ENCODE peak calls at places on chromosomes 4 and X, in nine cellular contexts. One of them, this sample, is unnamed.

GRCh38 chr4:53730431-53730830 is 139.1 kb upstream of the LNX1 start:
- DNase-seq in endothelial cell of umbilical vein: no peak
- DNase-seq in suprapubic skin: no peak
- DNase-seq in AG09309: no peak
- DNase-seq in brain microvascular endothelial cell: no peak
- DNase-seq in tibial nerve: no peak
- DNase-seq in thyroid gland: no peak
- DNase-seq in right atrium auricular region: no peak
- DNase-seq in CD8-positive, alpha-beta T cell: no peak
- DNase-seq in this sample: no peak

GRCh38 chr4:173121044-173121685 is 47.4 kb upstream of the GALNT7 start:
- DNase-seq in endothelial cell of umbilical vein: peak; percentile 15
- DNase-seq in suprapubic skin: no peak
- DNase-seq in AG09309: peak; percentile 11
- DNase-seq in brain microvascular endothelial cell: peak; percentile 37
- DNase-seq in tibial nerve: no peak
- DNase-seq in thyroid gland: no peak
- DNase-seq in right atrium auricular region: no peak
- DNase-seq in CD8-positive, alpha-beta T cell: no peak
- DNase-seq in this sample: no peak

GRCh38 chr4:41364871-41365270 is 108.1 kb downstream of the UCHL1 start:
- DNase-seq in endothelial cell of umbilical vein: no peak
- DNase-seq in suprapubic skin: no peak
- DNase-seq in AG09309: no peak
- DNase-seq in brain microvascular endothelial cell: no peak
- DNase-seq in tibial nerve: peak; percentile 35
- DNase-seq in thyroid gland: no peak
- DNase-seq in right atrium auricular region: no peak
- DNase-seq in CD8-positive, alpha-beta T cell: no peak
- DNase-seq in this sample: no peak

GRCh38 chr4:185079271-185079905 is 61.1 kb downstream of the HELT start:
- DNase-seq in endothelial cell of umbilical vein: no peak
- DNase-seq in suprapubic skin: no peak
- DNase-seq in AG09309: no peak
- DNase-seq in brain microvascular endothelial cell: no peak
- DNase-seq in tibial nerve: no peak
- DNase-seq in thyroid gland: no peak
- DNase-seq in right atrium auricular region: no peak
- DNase-seq in CD8-positive, alpha-beta T cell: no peak
- DNase-seq in this sample: no peak

GRCh38 chr4:82268826-82269193 is 105.0 kb downstream of the HNRNPD start:
- DNase-seq in endothelial cell of umbilical vein: no peak
- DNase-seq in suprapubic skin: no peak
- DNase-seq in AG09309: no peak
- DNase-seq in brain microvascular endothelial cell: no peak
- DNase-seq in tibial nerve: no peak
- DNase-seq in thyroid gland: no peak
- DNase-seq in right atrium auricular region: no peak
- DNase-seq in CD8-positive, alpha-beta T cell: no peak
- DNase-seq in this sample: no peak

GRCh38 chr4:155173371-155173770 is 35.1 kb upstream of the NPY2R start:
- DNase-seq in endothelial cell of umbilical vein: no peak
- DNase-seq in suprapubic skin: no peak
- DNase-seq in AG09309: no peak
- DNase-seq in brain microvascular endothelial cell: no peak
- DNase-seq in tibial nerve: no peak
- DNase-seq in thyroid gland: no peak
- DNase-seq in right atrium auricular region: no peak
- DNase-seq in CD8-positive, alpha-beta T cell: no peak
- DNase-seq in this sample: no peak

GRCh38 chr4:770022-770421 is 55.9 kb downstream of the CPLX1 start:
- DNase-seq in endothelial cell of umbilical vein: no peak
- DNase-seq in suprapubic skin: no peak
- DNase-seq in AG09309: no peak
- DNase-seq in brain microvascular endothelial cell: no peak
- DNase-seq in tibial nerve: no peak
- DNase-seq in thyroid gland: no peak
- DNase-seq in right atrium auricular region: no peak
- DNase-seq in CD8-positive, alpha-beta T cell: no peak
- DNase-seq in this sample: no peak

GRCh38 chr4:87073570-87074470 is 139.0 kb downstream of the AFF1 start:
- DNase-seq in endothelial cell of umbilical vein: no peak
- DNase-seq in suprapubic skin: no peak
- DNase-seq in AG09309: no peak
- DNase-seq in brain microvascular endothelial cell: no peak
- DNase-seq in tibial nerve: peak; percentile 39
- DNase-seq in thyroid gland: no peak
- DNase-seq in right atrium auricular region: no peak
- DNase-seq in CD8-positive, alpha-beta T cell: peak; percentile 68
- DNase-seq in this sample: no peak

GRCh38 chrX:105050921-105051320 is 169.6 kb downstream of the TEX13A start:
- DNase-seq in endothelial cell of umbilical vein: no peak
- DNase-seq in suprapubic skin: no peak
- DNase-seq in AG09309: no peak
- DNase-seq in brain microvascular endothelial cell: no peak
- DNase-seq in tibial nerve: no peak
- DNase-seq in thyroid gland: no peak
- DNase-seq in right atrium auricular region: no peak
- DNase-seq in CD8-positive, alpha-beta T cell: no peak
- DNase-seq in this sample: no peak

GRCh38 chrX:130848763-130849162 is 54.2 kb downstream of the ENOX2 start:
- DNase-seq in endothelial cell of umbilical vein: no peak
- DNase-seq in suprapubic skin: no peak
- DNase-seq in AG09309: no peak
- DNase-seq in brain microvascular endothelial cell: no peak
- DNase-seq in tibial nerve: no peak
- DNase-seq in thyroid gland: no peak
- DNase-seq in right atrium auricular region: no peak
- DNase-seq in CD8-positive, alpha-beta T cell: no peak
- DNase-seq in this sample: no peak

GRCh38 chrX:140040397-140040796 is 75.1 kb upstream of the CXorf66 start:
- DNase-seq in endothelial cell of umbilical vein: no peak
- DNase-seq in suprapubic skin: no peak
- DNase-seq in AG09309: no peak
- DNase-seq in brain microvascular endothelial cell: no peak
- DNase-seq in tibial nerve: no peak
- DNase-seq in thyroid gland: no peak
- DNase-seq in right atrium auricular region: no peak
- DNase-seq in CD8-positive, alpha-beta T cell: no peak
- DNase-seq in this sample: no peak

GRCh38 chr4:48698029-48698901 is 81.8 kb downstream of the FRYL start:
- DNase-seq in endothelial cell of umbilical vein: peak; percentile 87
- DNase-seq in suprapubic skin: no peak
- DNase-seq in AG09309: peak; percentile 45
- DNase-seq in brain microvascular endothelial cell: peak; percentile 93
- DNase-seq in tibial nerve: peak; percentile 82
- DNase-seq in thyroid gland: no peak
- DNase-seq in right atrium auricular region: peak; percentile 73
- DNase-seq in CD8-positive, alpha-beta T cell: peak; percentile 24
- DNase-seq in this sample: no peak

GRCh38 chr4:25694466-25694865 is 38.8 kb downstream of the SLC34A2 start:
- DNase-seq in endothelial cell of umbilical vein: no peak
- DNase-seq in suprapubic skin: no peak
- DNase-seq in AG09309: no peak
- DNase-seq in brain microvascular endothelial cell: peak; percentile 39
- DNase-seq in tibial nerve: no peak
- DNase-seq in thyroid gland: no peak
- DNase-seq in right atrium auricular region: no peak
- DNase-seq in CD8-positive, alpha-beta T cell: no peak
- DNase-seq in this sample: no peak

GRCh38 chr4:45030059-45030458 is 303.7 kb upstream of the GNPDA2 start:
- DNase-seq in endothelial cell of umbilical vein: no peak
- DNase-seq in suprapubic skin: no peak
- DNase-seq in AG09309: no peak
- DNase-seq in brain microvascular endothelial cell: no peak
- DNase-seq in tibial nerve: no peak
- DNase-seq in thyroid gland: no peak
- DNase-seq in right atrium auricular region: no peak
- DNase-seq in CD8-positive, alpha-beta T cell: no peak
- DNase-seq in this sample: no peak

GRCh38 chr4:152943673-152944072 is 7.5 kb downstream of the FHDC1 start:
- DNase-seq in endothelial cell of umbilical vein: no peak
- DNase-seq in suprapubic skin: no peak
- DNase-seq in AG09309: peak; percentile 39
- DNase-seq in brain microvascular endothelial cell: peak; percentile 37
- DNase-seq in tibial nerve: peak; percentile 46
- DNase-seq in thyroid gland: no peak
- DNase-seq in right atrium auricular region: no peak
- DNase-seq in CD8-positive, alpha-beta T cell: no peak
- DNase-seq in this sample: no peak

GRCh38 chrX:149628280-149628679 is 3.3 kb downstream of the TMEM185A start:
- DNase-seq in endothelial cell of umbilical vein: no peak
- DNase-seq in suprapubic skin: no peak
- DNase-seq in AG09309: no peak
- DNase-seq in brain microvascular endothelial cell: no peak
- DNase-seq in tibial nerve: no peak
- DNase-seq in thyroid gland: no peak
- DNase-seq in right atrium auricular region: no peak
- DNase-seq in CD8-positive, alpha-beta T cell: no peak
- DNase-seq in this sample: no peak

GRCh38 chr4:78432896-78433295 is 118.7 kb upstream of the ANXA3 start:
- DNase-seq in endothelial cell of umbilical vein: no peak
- DNase-seq in suprapubic skin: no peak
- DNase-seq in AG09309: no peak
- DNase-seq in brain microvascular endothelial cell: peak; percentile 11
- DNase-seq in tibial nerve: no peak
- DNase-seq in thyroid gland: no peak
- DNase-seq in right atrium auricular region: no peak
- DNase-seq in CD8-positive, alpha-beta T cell: no peak
- DNase-seq in this sample: no peak

GRCh38 chrX:31223817-31224216 is 152.0 kb upstream of the FTHL17 start:
- DNase-seq in endothelial cell of umbilical vein: peak; percentile 36
- DNase-seq in suprapubic skin: no peak
- DNase-seq in AG09309: peak; percentile 46
- DNase-seq in brain microvascular endothelial cell: peak; percentile 78
- DNase-seq in tibial nerve: no peak
- DNase-seq in thyroid gland: no peak
- DNase-seq in right atrium auricular region: no peak
- DNase-seq in CD8-positive, alpha-beta T cell: no peak
- DNase-seq in this sample: no peak

GRCh38 chrX:104370089-104370488 is 115.4 kb upstream of the ESX1 start:
- DNase-seq in endothelial cell of umbilical vein: no peak
- DNase-seq in suprapubic skin: no peak
- DNase-seq in AG09309: no peak
- DNase-seq in brain microvascular endothelial cell: no peak
- DNase-seq in tibial nerve: no peak
- DNase-seq in thyroid gland: peak; percentile 2
- DNase-seq in right atrium auricular region: no peak
- DNase-seq in CD8-positive, alpha-beta T cell: no peak
- DNase-seq in this sample: no peak

GRCh38 chr4:1204286-1204827 is 32.0 kb upstream of the SPON2 start:
- DNase-seq in endothelial cell of umbilical vein: no peak
- DNase-seq in suprapubic skin: no peak
- DNase-seq in AG09309: no peak
- DNase-seq in brain microvascular endothelial cell: no peak
- DNase-seq in tibial nerve: no peak
- DNase-seq in thyroid gland: no peak
- DNase-seq in right atrium auricular region: peak; percentile 56
- DNase-seq in CD8-positive, alpha-beta T cell: no peak
- DNase-seq in this sample: peak; percentile 58

GRCh38 chr4:71400788-71401187 is 62.0 kb downstream of the SLC4A4 start:
- DNase-seq in endothelial cell of umbilical vein: no peak
- DNase-seq in suprapubic skin: no peak
- DNase-seq in AG09309: no peak
- DNase-seq in brain microvascular endothelial cell: no peak
- DNase-seq in tibial nerve: no peak
- DNase-seq in thyroid gland: no peak
- DNase-seq in right atrium auricular region: no peak
- DNase-seq in CD8-positive, alpha-beta T cell: no peak
- DNase-seq in this sample: no peak

GRCh38 chr4:19349416-19349815 is 902.3 kb upstream of the SLIT2 start:
- DNase-seq in endothelial cell of umbilical vein: no peak
- DNase-seq in suprapubic skin: no peak
- DNase-seq in AG09309: no peak
- DNase-seq in brain microvascular endothelial cell: no peak
- DNase-seq in tibial nerve: no peak
- DNase-seq in thyroid gland: no peak
- DNase-seq in right atrium auricular region: no peak
- DNase-seq in CD8-positive, alpha-beta T cell: no peak
- DNase-seq in this sample: no peak
- H3K4me3 ChIP-seq in endothelial cell of umbilical vein: no peak overlapping the region
- H3K4me3 ChIP-seq in suprapubic skin: no peak overlapping the region
- H3K4me3 ChIP-seq in AG09309: no peak overlapping the region
- H3K4me3 ChIP-seq in brain microvascular endothelial cell: no peak overlapping the region
- H3K4me3 ChIP-seq in tibial nerve: no peak overlapping the region
- H3K4me3 ChIP-seq in thyroid gland: no peak overlapping the region
- H3K4me3 ChIP-seq in right atrium auricular region: no peak overlapping the region
- H3K4me3 ChIP-seq in CD8-positive, alpha-beta T cell: no peak overlapping the region
- H3K4me3 ChIP-seq in this sample: no peak overlapping the region

GRCh38 chr4:93710847-93711430 is 117.6 kb upstream of the ATOH1 start:
- DNase-seq in endothelial cell of umbilical vein: no peak
- DNase-seq in suprapubic skin: no peak
- DNase-seq in AG09309: no peak
- DNase-seq in brain microvascular endothelial cell: no peak
- DNase-seq in tibial nerve: no peak
- DNase-seq in thyroid gland: peak; percentile 57
- DNase-seq in right atrium auricular region: no peak
- DNase-seq in CD8-positive, alpha-beta T cell: no peak
- DNase-seq in this sample: no peak

GRCh38 chr4:93710101-93710846 is 118.3 kb upstream of the ATOH1 start:
- DNase-seq in endothelial cell of umbilical vein: no peak
- DNase-seq in suprapubic skin: no peak
- DNase-seq in AG09309: no peak
- DNase-seq in brain microvascular endothelial cell: no peak
- DNase-seq in tibial nerve: no peak
- DNase-seq in thyroid gland: peak; percentile 46
- DNase-seq in right atrium auricular region: no peak
- DNase-seq in CD8-positive, alpha-beta T cell: no peak
- DNase-seq in this sample: no peak
- TF ChIP-seq CTCF in endothelial cell of umbilical vein: no peak
- TF ChIP-seq CTCF in suprapubic skin: no peak
- TF ChIP-seq CTCF in AG09309: no peak
- TF ChIP-seq CTCF in brain microvascular endothelial cell: peak; percentile 18
- TF ChIP-seq CTCF in tibial nerve: no peak
- TF ChIP-seq CTCF in thyroid gland: peak; percentile 11
- TF ChIP-seq CTCF in right atrium auricular region: no peak
- TF ChIP-seq CTCF in CD8-positive, alpha-beta T cell: no peak
- TF ChIP-seq CTCF in this sample: no peak

DNA sequence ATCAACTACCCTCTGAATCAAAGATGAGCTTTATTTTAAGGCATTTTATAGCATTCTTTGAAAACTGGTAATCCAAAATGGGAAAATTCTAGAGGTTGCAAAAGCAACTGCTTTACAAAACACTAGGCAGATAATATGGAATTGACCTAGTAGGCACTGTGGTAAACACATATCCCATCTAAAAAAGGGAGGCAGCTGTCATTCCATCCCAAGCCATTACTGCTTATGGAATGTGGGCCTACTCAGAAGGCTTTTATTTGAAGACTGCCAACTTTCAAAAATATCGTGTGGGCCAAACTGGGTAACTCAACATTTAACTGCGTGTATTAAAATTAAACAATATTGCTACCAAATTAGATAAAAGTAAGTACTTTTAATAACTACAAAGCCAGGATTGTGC is 19.3 kb downstream of the UBE2D3 start:
- DNase-seq in endothelial cell of umbilical vein: no peak
- DNase-seq in suprapubic skin: no peak
- DNase-seq in AG09309: no peak
- DNase-seq in brain microvascular endothelial cell: no peak
- DNase-seq in tibial nerve: no peak
- DNase-seq in thyroid gland: no peak
- DNase-seq in right atrium auricular region: no peak
- DNase-seq in CD8-positive, alpha-beta T cell: no peak
- DNase-seq in this sample: no peak
- H3K4me3 ChIP-seq in endothelial cell of umbilical vein: no peak overlapping the region
- H3K4me3 ChIP-seq in suprapubic skin: no peak overlapping the region
- H3K4me3 ChIP-seq in AG09309: no peak overlapping the region
- H3K4me3 ChIP-seq in brain microvascular endothelial cell: no peak overlapping the region
- H3K4me3 ChIP-seq in tibial nerve: no peak overlapping the region
- H3K4me3 ChIP-seq in thyroid gland: no peak overlapping the region
- H3K4me3 ChIP-seq in right atrium auricular region: no peak overlapping the region
- H3K4me3 ChIP-seq in CD8-positive, alpha-beta T cell: no peak overlapping the region
- H3K4me3 ChIP-seq in this sample: no peak overlapping the region

GRCh38 chr4:170623899-170624298 is 534.1 kb upstream of the AADAT start:
- DNase-seq in endothelial cell of umbilical vein: no peak
- DNase-seq in suprapubic skin: no peak
- DNase-seq in AG09309: no peak
- DNase-seq in brain microvascular endothelial cell: no peak
- DNase-seq in tibial nerve: no peak
- DNase-seq in thyroid gland: no peak
- DNase-seq in right atrium auricular region: no peak
- DNase-seq in CD8-positive, alpha-beta T cell: no peak
- DNase-seq in this sample: no peak
- TF ChIP-seq CTCF in endothelial cell of umbilical vein: no peak
- TF ChIP-seq CTCF in suprapubic skin: no peak
- TF ChIP-seq CTCF in AG09309: no peak
- TF ChIP-seq CTCF in brain microvascular endothelial cell: no peak
- TF ChIP-seq CTCF in tibial nerve: no peak
- TF ChIP-seq CTCF in thyroid gland: no peak
- TF ChIP-seq CTCF in right atrium auricular region: no peak
- TF ChIP-seq CTCF in CD8-positive, alpha-beta T cell: no peak
- TF ChIP-seq CTCF in this sample: no peak